ENCODE peak calls at places on chromosomes 13 and 19, in four cellular contexts. S is stimulated activated CD4-positive, alpha-beta T cell treated with anti-CD3 and anti-CD28 coated beads, Interleukin-15, amount 100 ng/mL, for 1 hour; W is endodermal cell; O is T-helper 2 cell. P is an unnamed sample.

GRCh38 chr19:4581381-4582111 is 22.1 kb upstream of the SEMA6B start:
- DNase-seq in W (peak; percentile 88), S (no peak), O (no peak), P (no peak)

GRCh38 chr13:73334459-73334858 is 275.7 kb downstream of the KLF5 start:
- DNase-seq in W (no peak), O (no peak), S (no peak), P (no peak)

GRCh38 chr19:632228-633067 is 889 bp downstream of the POLRMT start:
- DNase-seq in W (peak; percentile 87), S (no peak), O (peak; percentile 32), P (no peak)

GRCh38 chr13:76379341-76380105 is 506.7 kb downstream of the KCTD12 start:
- DNase-seq in S (no peak), O (no peak), W (no peak), P (no peak)

GRCh38 chr19:54137913-54138776 is 583 bp downstream of the CNOT3 start:
- DNase-seq in S (no peak), W (peak; percentile 58), O (peak; percentile 17), P (peak; percentile 45)

GRCh38 chr13:44311011-44311481 is 62.6 kb upstream of the SERP2 start:
- DNase-seq in W (no peak), O (no peak), S (no peak), P (no peak)

GRCh38 chr13:75813323-75813722 is 177.2 kb downstream of the LMO7 start:
- DNase-seq in S (no peak), W (no peak), O (no peak), P (no peak)

GRCh38 chr13:44249439-44249838 is 124.2 kb upstream of the SERP2 start:
- DNase-seq in W (no peak), O (no peak), S (no peak), P (no peak)

GRCh38 chr13:109740121-109740520 is 46.3 kb downstream of the IRS2 start:
- DNase-seq in W (peak; percentile 20), O (no peak), S (no peak), P (no peak)

GRCh38 chr13:33828431-33829129 is 10.6 kb downstream of the RFC3 start:
- DNase-seq in W (no peak), O (no peak), S (no peak), P (no peak)

GRCh38 chr19:35327642-35328041 is 1.3 kb upstream of the CD22 start:
- DNase-seq in S (no peak), W (peak; percentile 74), O (no peak), P (no peak)

GRCh38 chr13:89856512-89856911 is 1491.0 kb upstream of the MIR17HG start:
- DNase-seq in W (no peak), S (no peak), O (no peak), P (no peak)

GRCh38 chr13:87684850-87685735 is 13.9 kb downstream of the SLITRK5 start:
- DNase-seq in W (no peak), S (no peak), O (no peak), P (no peak)

GRCh38 chr13:110812869-110813645 is 99.6 kb downstream of the ING1 start:
- DNase-seq in S (no peak), W (no peak), O (no peak), P (no peak)

GRCh38 chr19:13014101-13014920 is 19.0 kb downstream of the NFIX start:
- DNase-seq in O (no peak), S (no peak), W (peak; percentile 77), P (no peak)

GRCh38 chr13:94305934-94306333 is 173.5 kb downstream of the DCT start:
- DNase-seq in S (no peak), O (no peak), W (no peak), P (no peak)

GRCh38 chr19:30428281-30428680 is 56.1 kb downstream of the ZNF536 start:
- DNase-seq in S (no peak), O (no peak), W (no peak), P (no peak)

GRCh38 chr19:2495130-2495641 is 19.3 kb downstream of the GADD45B start:
- DNase-seq in S (no peak), W (peak; percentile 82), O (no peak), P (peak; percentile 88)